ENCODE peak calls at places on chromosomes 1 and 21, in six cellular contexts. K is epithelial cell of esophagus, B is progenitor cell of endocrine pancreas, R is AG10803, N is uterus, Z is NAMALWA. F is an unnamed sample.

GRCh38 chr1:31675161-31675560 is 28.7 kb downstream of the COL16A1 start:
- DNase-seq in K (no peak), B (no peak), R (no peak), N (no peak), Z (no peak), F (no peak)

GRCh38 chr1:93033029-93033428 is 46.1 kb upstream of the MTF2 start:
- DNase-seq in K (no peak), B (no peak), R (no peak), N (no peak), Z (peak), F (no peak)

GRCh38 chr1:20355828-20356735 is 65.4 kb downstream of the VWA5B1 start:
- DNase-seq in K (peak), B (no peak), R (no peak), N (no peak), Z (no peak), F (no peak)

GRCh38 chr1:116540088-116540487 is 30.7 kb downstream of the CD58 start:
- DNase-seq in K (peak), B (no peak), R (no peak), N (no peak), Z (peak), F (no peak)

GRCh38 chr1:51906306-51907078 is 28.0 kb upstream of the NRDC start:
- DNase-seq in K (no peak), B (no peak), R (peak), N (no peak), Z (no peak), F (no peak)

GRCh38 chr21:19463966-19464365 is 1060.4 kb upstream of the TMPRSS15 start:
- DNase-seq in K (no peak), B (no peak), R (no peak), N (no peak), Z (no peak), F (no peak)

GRCh38 chr1:34736711-34737110 is 18.1 kb upstream of the GJB5 start:
- DNase-seq in K (no peak), B (no peak), R (no peak), N (no peak), Z (no peak), F (no peak)

GRCh38 chr1:75338974-75339483 is 204.8 kb downstream of the LHX8 start:
- DNase-seq in K (no peak), B (no peak), R (no peak), N (no peak), Z (peak), F (no peak)

GRCh38 chr1:83060216-83060615 is 938.7 kb downstream of the TTLL7 start:
- DNase-seq in K (peak), B (no peak), R (no peak), N (no peak), Z (no peak), F (no peak)

GRCh38 chr1:172402878-172403573 is 17.5 kb upstream of the C1orf105 start:
- DNase-seq in K (no peak), B (no peak), R (no peak), N (no peak), Z (no peak), F (no peak)

GRCh38 chr1:81717230-81717629 is 83.5 kb upstream of the ADGRL2 start:
- DNase-seq in K (peak), B (no peak), R (no peak), N (no peak), Z (no peak), F (no peak)

GRCh38 chr1:58515794-58516401 is 30.6 kb downstream of the OMA1 start:
- DNase-seq in K (peak), B (peak), R (peak), N (no peak), Z (peak), F (no peak)

GRCh38 chr1:91747666-91748065 is 138.3 kb downstream of the TGFBR3 start:
- DNase-seq in K (no peak), B (no peak), R (no peak), N (no peak), Z (no peak), F (no peak)

GRCh38 chr1:213905315-213905714 is 82.5 kb upstream of the PROX1 start:
- DNase-seq in K (no peak), B (no peak), R (no peak), N (no peak), Z (no peak), F (peak)

GRCh38 chr1:6349254-6349943 is 44.2 kb downstream of the ACOT7 start:
- DNase-seq in K (no peak), B (no peak), R (no peak), N (no peak), Z (no peak), F (no peak)

GRCh38 chr1:76867342-76868130 is at the start of gene ST6GALNAC5:
- DNase-seq in K (no peak), B (peak), R (peak), N (no peak), Z (no peak), F (no peak)

GRCh38 chr1:153057375-153057774 is at the start of gene SPRR2A:
- DNase-seq in K (peak), B (no peak), R (no peak), N (no peak), Z (no peak), F (no peak)

GRCh38 chr1:222127526-222128152 is 385.8 kb upstream of the DUSP10 start:
- DNase-seq in K (no peak), B (no peak), R (no peak), N (no peak), Z (no peak), F (no peak)

GRCh38 chr1:27257155-27257554 is 22.7 kb downstream of the WDTC1 start:
- DNase-seq in K (peak), B (no peak), R (no peak), N (no peak), Z (no peak), F (no peak)

GRCh38 chr1:2290171-2290578 is 62.1 kb downstream of the SKI start:
- DNase-seq in K (no peak), B (no peak), R (no peak), N (no peak), Z (no peak), F (no peak)

GRCh38 chr1:225987491-225988316 is 11.4 kb downstream of the SDE2 start:
- DNase-seq in K (peak), B (no peak), R (peak), N (no peak), Z (peak), F (no peak)

GRCh38 chr1:183370399-183371058 is 47.7 kb downstream of the NMNAT2 start:
- DNase-seq in K (no peak), B (no peak), R (no peak), N (no peak), Z (no peak), F (no peak)

GRCh38 chr1:32538887-32539583 is at the start of gene ZBTB8A:
- DNase-seq in K (peak), B (peak), R (peak), N (peak), Z (peak), F (no peak)

GRCh38 chr1:44276006-44276405 is 62.7 kb downstream of the DMAP1 start:
- DNase-seq in K (no peak), B (no peak), R (peak), N (no peak), Z (no peak), F (no peak)

GRCh38 chr1:202235856-202236837 is 42.5 kb downstream of the LGR6 start:
- DNase-seq in K (peak), B (peak), R (peak), N (peak), Z (peak), F (peak)

GRCh38 chr1:228496084-228496483 is 8.9 kb downstream of the RNF187 start:
- DNase-seq in K (no peak), B (no peak), R (no peak), N (no peak), Z (no peak), F (no peak)

GRCh38 chr1:30538226-30538625 is 185.2 kb downstream of the MATN1 start:
- DNase-seq in K (no peak), B (no peak), R (no peak), N (no peak), Z (no peak), F (no peak)

GRCh38 chr1:10225573-10225972 is 15.2 kb downstream of the KIF1B start:
- DNase-seq in K (no peak), B (no peak), R (peak), N (no peak), Z (no peak), F (no peak)

GRCh38 chr1:32205401-32206370 is at the start of gene IQCC:
- DNase-seq in K (peak), B (peak), R (peak), N (peak), Z (peak), F (peak)

GRCh38 chr1:223221686-223222085 is 78.6 kb upstream of the TLR5 start:
- DNase-seq in K (no peak), B (no peak), R (no peak), N (no peak), Z (no peak), F (no peak)

GRCh38 chr1:162085991-162086390 is 16.5 kb downstream of the NOS1AP start:
- DNase-seq in K (no peak), B (no peak), R (no peak), N (no peak), Z (no peak), F (no peak)

GRCh38 chr1:22259581-22260282 is 116.8 kb upstream of the WNT4 start:
- DNase-seq in K (peak), B (no peak), R (no peak), N (no peak), Z (no peak), F (no peak)

GRCh38 chr1:154265586-154265985 is 6.8 kb upstream of the HAX1 start:
- DNase-seq in K (no peak), B (no peak), R (no peak), N (no peak), Z (no peak), F (no peak)

GRCh38 chr1:93471284-93471683 is 23.4 kb downstream of the FNBP1L start:
- DNase-seq in K (no peak), B (no peak), R (no peak), N (no peak), Z (no peak), F (no peak)

GRCh38 chr1:222247811-222248310 is 300.0 kb downstream of the HHIPL2 start:
- DNase-seq in K (no peak), B (no peak), R (no peak), N (no peak), Z (no peak), F (no peak)

GRCh38 chr1:30908446-30908885 is at the start of gene SDC3:
- DNase-seq in K (peak), B (no peak), R (peak), N (no peak), Z (no peak), F (no peak)

GRCh38 chr1:232333419-232333767 is 296.5 kb downstream of the SIPA1L2 start:
- DNase-seq in K (no peak), B (no peak), R (no peak), N (no peak), Z (no peak), F (no peak)

F was measured in substantia nigra.